ENCODE peak calls at places on chromosomes 6 and 20, in ten cellular contexts. U is fibroblast of lung; C is Caco-2; J is CD4-positive, alpha-beta T cell; Q is mesenchymal stem cell; E is GM23338; W is body of pancreas; P is CD8-positive, alpha-beta T cell; G is tibial nerve; I is BJ. Z is an unnamed sample. For H3K27me3, the result is how much of the 10 kb centered on the place peaks cover.

GRCh38 chr6:102680413-102680812 is 1286.9 kb downstream of the GRIK2 start:
- DNase-seq in P (no peak), C (no peak), W (no peak), E (no peak), U (no peak), Q (no peak), G (no peak), J (no peak), I (no peak), Z (no peak)

GRCh38 chr6:84536914-84537638 is 227.3 kb downstream of the TBX18 start:
- DNase-seq in C (no peak), I (no peak), J (no peak), E (no peak), P (no peak), U (no peak), Q (no peak), W (no peak), G (no peak), Z (no peak)

GRCh38 chr6:170404036-170404435 is 97.5 kb downstream of the FAM120B start:
- DNase-seq in E (no peak), P (no peak), W (no peak), I (no peak), J (no peak), Q (no peak), G (no peak), C (no peak), U (peak), Z (no peak)

GRCh38 chr20:43895235-43895634 is 19.4 kb upstream of the TOX2 start:
- DNase-seq in J (no peak), I (no peak), U (peak), C (no peak), Q (no peak), W (no peak), G (no peak), E (no peak), P (no peak), Z (no peak)

GRCh38 chr6:47116616-47117015 is 74.5 kb upstream of the ADGRF1 start:
- DNase-seq in Q (no peak), I (no peak), P (no peak), J (no peak), E (no peak), G (no peak), U (no peak), W (no peak), C (no peak), Z (peak)

GRCh38 chr6:139888691-139889122 is 514.3 kb upstream of the CITED2 start:
- DNase-seq in J (no peak), C (no peak), W (no peak), I (no peak), Q (peak), U (peak), E (peak), P (no peak), G (no peak), Z (no peak)

GRCh38 chr6:156991971-156992370 is 214.8 kb downstream of the ARID1B start:
- DNase-seq in U (peak), P (no peak), W (no peak), G (no peak), Q (no peak), I (no peak), E (no peak), C (no peak), J (no peak), Z (no peak)

GRCh38 chr20:12946789-12947188 is 62.0 kb upstream of the SPTLC3 start:
- DNase-seq in C (no peak), P (no peak), J (no peak), I (no peak), W (no peak), E (no peak), Q (no peak), G (no peak), U (no peak), Z (no peak)

GRCh38 chr6:96450082-96450759 is 71.4 kb upstream of the UFL1 start:
- DNase-seq in C (no peak), W (no peak), P (no peak), J (no peak), G (no peak), I (no peak), Q (no peak), E (no peak), U (peak), Z (no peak)

GRCh38 chr6:81148726-81149125 is 603.8 kb downstream of the TENT5A start:
- DNase-seq in W (no peak), P (no peak), J (no peak), C (no peak), U (peak), I (no peak), Q (no peak), E (no peak), G (no peak), Z (no peak)

GRCh38 chr6:153027480-153027879 is 25.0 kb upstream of the MTRF1L start:
- DNase-seq in C (no peak), J (no peak), W (no peak), G (no peak), P (no peak), I (no peak), Q (no peak), U (no peak), E (no peak), Z (no peak)

GRCh38 chr20:49345538-49345937 is 67.7 kb upstream of the ZNFX1 start:
- DNase-seq in W (peak), Q (no peak), C (no peak), P (no peak), E (no peak), I (peak), U (peak), G (no peak), J (no peak), Z (no peak)

GRCh38 chr6:134678436-134678889 is 271.4 kb downstream of the ALDH8A1 start:
- DNase-seq in E (no peak), I (no peak), C (peak), J (no peak), U (peak), W (peak), Q (peak), P (no peak), G (no peak), Z (peak)

GRCh38 chr20:10649080-10649816 is 24.6 kb downstream of the JAG1 start:
- DNase-seq in G (no peak), C (no peak), Q (no peak), J (no peak), U (peak), E (no peak), P (no peak), W (no peak), I (no peak), Z (no peak)

GRCh38 chr6:34369385-34369784 is 23.1 kb downstream of the NUDT3 start:
- DNase-seq in W (no peak), J (no peak), I (no peak), C (no peak), P (no peak), G (no peak), E (no peak), Q (no peak), U (no peak), Z (no peak)

GRCh38 chr20:60572991-60573390 is 614.8 kb downstream of the CDH26 start:
- DNase-seq in P (no peak), I (no peak), J (no peak), U (no peak), C (no peak), E (no peak), G (no peak), Q (no peak), W (no peak), Z (no peak)

GRCh38 chr6:6008648-6009421 is 2.1 kb upstream of the NRN1 start:
- DNase-seq in Q (no peak), U (no peak), I (no peak), E (peak), C (peak), P (peak), J (no peak), W (peak), G (peak), Z (peak)

GRCh38 chr6:161273356-161273751 is 507 bp downstream of the AGPAT4 start:
- DNase-seq in I (no peak), P (peak), W (peak), J (peak), E (no peak), Q (peak), G (no peak), U (peak), C (no peak), Z (no peak)

GRCh38 chr20:16501236-16501635 is 72.0 kb downstream of the KIF16B start:
- DNase-seq in G (no peak), E (no peak), J (no peak), W (no peak), Q (no peak), I (no peak), U (no peak), P (no peak), C (no peak), Z (no peak)

GRCh38 chr6:64415936-64416335 is 780.3 kb downstream of the PHF3 start:
- DNase-seq in G (no peak), P (no peak), E (no peak), Q (no peak), W (no peak), J (no peak), I (no peak), U (no peak), C (no peak), Z (no peak)

GRCh38 chr6:131177996-131178395 is 42.7 kb downstream of the AKAP7 start:
- DNase-seq in W (no peak), P (no peak), J (no peak), E (no peak), Q (no peak), I (no peak), C (no peak), U (peak), G (no peak), Z (no peak)

GRCh38 chr6:28808383-28808782 is 115.4 kb downstream of the TRIM27 start:
- DNase-seq in J (no peak), G (no peak), U (no peak), I (no peak), C (no peak), P (no peak), Q (no peak), E (no peak), W (no peak), Z (no peak)

GRCh38 chr6:28811873-28812272 is 111.9 kb downstream of the TRIM27 start:
- DNase-seq in W (no peak), J (no peak), I (no peak), P (no peak), C (no peak), U (peak), Q (peak), E (peak), G (no peak), Z (no peak)

GRCh38 chr6:28809947-28810654 is 113.7 kb downstream of the TRIM27 start:
- DNase-seq in U (no peak), J (no peak), E (peak), G (no peak), C (no peak), W (no peak), Q (peak), P (no peak), I (no peak), Z (no peak)

GRCh38 chr6:28810655-28811053 is 113.1 kb downstream of the TRIM27 start:
- DNase-seq in W (no peak), J (no peak), G (no peak), Q (no peak), U (no peak), I (no peak), P (no peak), E (no peak), C (no peak), Z (no peak)

GRCh38 chr6:28807682-28808280 is 116.0 kb downstream of the TRIM27 start:
- DNase-seq in Q (peak), E (peak), C (peak), J (no peak), P (no peak), U (peak), W (no peak), I (no peak), G (no peak), Z (no peak)
- H3K27me3 ChIP-seq in Q (half or more), E (half or more), C (under half), J (half or more), P (half or more), U (under half), W (under half), I (under half), G (under half), Z (under half)

DNA sequence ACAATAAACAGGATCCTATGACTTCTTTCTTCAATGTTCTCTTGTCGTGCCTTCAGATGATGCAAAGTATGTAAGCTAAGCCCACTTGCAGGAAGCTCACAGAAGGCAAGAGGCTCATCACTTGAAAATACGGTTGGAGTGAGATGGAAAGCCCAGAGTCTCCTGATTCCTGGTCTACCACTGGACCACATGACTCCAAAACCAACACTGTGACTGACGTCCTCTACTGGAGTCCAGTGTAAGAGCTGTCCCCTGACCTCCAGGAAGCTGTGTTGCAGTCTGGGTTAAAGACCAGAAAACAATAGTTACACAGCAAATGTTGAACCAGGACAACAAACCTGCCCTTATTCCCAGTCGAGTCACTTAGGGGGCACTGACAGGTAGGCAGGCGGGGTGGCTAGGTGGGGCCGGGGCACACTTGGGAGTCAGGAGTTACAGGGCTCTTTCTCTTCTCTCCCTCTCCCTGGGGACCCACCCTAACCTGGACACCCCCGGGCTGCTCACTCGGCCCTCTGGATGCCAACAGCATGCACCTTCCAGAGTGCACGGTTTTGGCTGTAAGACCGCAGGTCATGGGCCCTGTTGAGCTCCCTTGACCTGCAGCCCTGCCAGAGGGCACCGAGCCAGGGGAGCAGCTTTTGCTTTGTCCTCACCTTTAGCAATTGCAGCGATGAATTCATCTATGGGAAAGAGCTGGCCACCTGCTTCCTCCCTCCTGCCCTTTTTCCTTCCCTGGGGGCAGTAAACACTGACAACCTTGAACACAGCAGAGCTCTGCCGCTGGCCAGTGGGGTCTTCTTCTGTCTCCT is 7.4 kb downstream of the PCK1 start:
- DNase-seq in C (no peak), W (no peak), Q (no peak), I (no peak), G (no peak), E (no peak), J (no peak), P (no peak), U (no peak), Z (no peak)
- H3K27me3 ChIP-seq in C (under half), W (under half), Q (half or more), I (under half), G (under half), E (under half), J (under half), P (under half), U (under half), Z (under half)

DNA sequence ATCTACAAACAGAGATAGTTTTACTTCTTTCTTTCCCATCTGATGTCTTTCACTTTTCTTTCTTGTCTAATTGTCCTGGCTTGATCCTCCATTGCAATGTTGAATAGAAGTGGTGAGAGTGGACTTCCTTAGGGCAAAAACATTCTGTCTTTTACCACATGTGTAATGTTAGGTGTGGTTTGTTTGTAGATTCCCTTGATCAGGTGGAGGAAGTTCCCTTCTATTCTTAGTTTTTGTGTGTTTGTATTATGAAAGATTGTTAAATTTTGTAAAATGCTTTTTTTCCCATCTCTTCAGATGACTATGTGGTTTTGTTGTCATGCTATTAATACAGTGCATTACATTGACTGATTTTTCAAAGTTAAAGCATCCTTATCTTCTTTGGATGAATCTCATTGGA is 41.6 kb upstream of the DUSP22 start:
- DNase-seq in J (no peak), C (no peak), W (no peak), Q (no peak), U (no peak), P (no peak), E (no peak), G (no peak), I (no peak), Z (no peak)
- H3K27me3 ChIP-seq in J (under half), C (under half), W (under half), Q (under half), U (under half), P (under half), E (under half), G (under half), I (under half), Z (under half)

GRCh38 chr20:38320221-38320620 is 16.3 kb downstream of the BPI start:
- DNase-seq in E (no peak), G (no peak), U (no peak), Q (peak), P (no peak), W (no peak), I (no peak), C (no peak), J (no peak), Z (no peak)
- H3K27me3 ChIP-seq in E (under half), G (under half), U (under half), Q (under half), P (under half), W (under half), I (under half), C (under half), J (under half), Z (under half)

GRCh38 chr20:57736738-57737347 is 27.0 kb upstream of the PMEPA1 start:
- DNase-seq in C (no peak), U (no peak), G (no peak), Q (no peak), W (no peak), E (no peak), J (no peak), I (no peak), P (no peak), Z (no peak)
- H3K27me3 ChIP-seq in C (under half), U (under half), G (under half), Q (half or more), W (under half), E (under half), J (under half), I (under half), P (under half), Z (under half)

Z was measured in Peyer's patch.